ENCODE peak calls at places on chromosomes 7 and 10, in four cellular contexts. Q, E, C and V are unnamed samples.

GRCh38 chr10:1297566-1298301 is 241.5 kb downstream of the WDR37 start:
- DNase-seq in Q (peak), E (no peak), C (peak), V (no peak)

GRCh38 chr7:19353158-19353557 is 207.9 kb upstream of the FERD3L start:
- DNase-seq in Q (no peak), E (no peak), C (no peak), V (no peak)

GRCh38 chr10:129784891-129785290 is 179.2 kb downstream of the EBF3 start:
- DNase-seq in Q (no peak), E (no peak), C (no peak), V (no peak)

GRCh38 chr7:12839508-12840153 is 152.2 kb downstream of the ARL4A start:
- DNase-seq in Q (peak), E (no peak), C (no peak), V (no peak)

GRCh38 chr7:110718514-110719205 is 372.3 kb upstream of the LRRN3 start:
- DNase-seq in Q (peak), E (no peak), C (no peak), V (no peak)

GRCh38 chr10:129771576-129772471 is 192.2 kb downstream of the EBF3 start:
- DNase-seq in Q (no peak), E (no peak), C (no peak), V (no peak)

GRCh38 chr10:113103131-113103830 is 153.2 kb downstream of the TCF7L2 start:
- DNase-seq in Q (no peak), E (peak), C (no peak), V (peak)

GRCh38 chr7:32062150-32062549 is 8.1 kb downstream of the PDE1C start:
- DNase-seq in Q (peak), E (peak), C (peak), V (no peak)

GRCh38 chr7:17941171-17941490 is 837 bp upstream of the SNX13 start:
- DNase-seq in Q (peak), E (no peak), C (no peak), V (no peak)

GRCh38 chr7:55132890-55133551 is 114.2 kb downstream of the EGFR start:
- DNase-seq in Q (no peak), E (peak), C (no peak), V (peak)

GRCh38 chr7:1251796-1252542 is 19.3 kb downstream of the UNCX start:
- DNase-seq in Q (no peak), E (no peak), C (no peak), V (no peak)

GRCh38 chr10:33187427-33187999 is 147.0 kb downstream of the NRP1 start:
- DNase-seq in Q (peak), E (no peak), C (no peak), V (no peak)

GRCh38 chr10:87870154-87870553 is 6.7 kb downstream of the PTEN start:
- DNase-seq in Q (no peak), E (no peak), C (no peak), V (no peak)

GRCh38 chr10:72334196-72334831 is 20.4 kb downstream of the DNAJB12 start:
- DNase-seq in Q (peak), E (peak), C (peak), V (no peak)

GRCh38 chr7:53398566-53398965 is 363.1 kb downstream of the POM121L12 start:
- DNase-seq in Q (no peak), E (no peak), C (no peak), V (no peak)

GRCh38 chr7:95609277-95609971 is 13.1 kb upstream of the PDK4 start:
- DNase-seq in Q (no peak), E (peak), C (no peak), V (peak)

GRCh38 chr7:58087536-58088190 is 637.7 kb downstream of the ZNF716 start:
- DNase-seq in Q (no peak), E (no peak), C (peak), V (no peak)

GRCh38 chr10:12428447-12429135 is 79.2 kb downstream of the CAMK1D start:
- DNase-seq in Q (no peak), E (no peak), C (no peak), V (no peak)
- TF ChIP-seq CTCF in Q (peak), E (no peak), C (no peak), V (no peak)

GRCh38 chr10:60911216-60911615 is 32.8 kb downstream of the RHOBTB1 start:
- DNase-seq in Q (no peak), E (no peak), C (no peak), V (no peak)
- H3K4me3 ChIP-seq in Q (no peak), E (no peak), C (no peak), V (no peak)

GRCh38 chr10:98405422-98405821 is 9.6 kb downstream of the PYROXD2 start:
- DNase-seq in Q (no peak), E (no peak), C (no peak), V (no peak)
- TF ChIP-seq CTCF in Q (no peak), E (no peak), C (no peak), V (no peak)

DNA sequence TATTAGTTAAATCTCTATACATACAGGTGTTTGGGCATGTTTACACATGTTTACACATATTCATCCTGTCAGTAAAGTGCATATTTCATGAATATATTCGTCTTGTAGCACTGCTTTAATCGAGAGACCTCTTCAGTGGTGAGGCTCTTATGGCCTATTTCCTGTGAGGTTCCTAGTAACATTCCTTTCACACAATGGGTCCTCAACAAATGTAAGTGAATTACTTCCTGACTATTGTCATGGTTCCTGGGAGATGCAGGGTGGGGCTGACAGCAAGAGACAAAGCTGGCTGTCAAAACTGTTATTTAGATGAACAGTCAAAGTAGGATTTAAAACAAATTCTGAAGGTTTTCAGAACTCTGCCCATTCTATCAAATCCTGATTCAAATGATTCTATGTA is 12.4 kb upstream of the SEMA3A start:
- DNase-seq in Q (peak), E (no peak), C (no peak), V (no peak)
- H3K4me3 ChIP-seq in Q (peak), E (no peak), C (no peak), V (no peak)

DNA sequence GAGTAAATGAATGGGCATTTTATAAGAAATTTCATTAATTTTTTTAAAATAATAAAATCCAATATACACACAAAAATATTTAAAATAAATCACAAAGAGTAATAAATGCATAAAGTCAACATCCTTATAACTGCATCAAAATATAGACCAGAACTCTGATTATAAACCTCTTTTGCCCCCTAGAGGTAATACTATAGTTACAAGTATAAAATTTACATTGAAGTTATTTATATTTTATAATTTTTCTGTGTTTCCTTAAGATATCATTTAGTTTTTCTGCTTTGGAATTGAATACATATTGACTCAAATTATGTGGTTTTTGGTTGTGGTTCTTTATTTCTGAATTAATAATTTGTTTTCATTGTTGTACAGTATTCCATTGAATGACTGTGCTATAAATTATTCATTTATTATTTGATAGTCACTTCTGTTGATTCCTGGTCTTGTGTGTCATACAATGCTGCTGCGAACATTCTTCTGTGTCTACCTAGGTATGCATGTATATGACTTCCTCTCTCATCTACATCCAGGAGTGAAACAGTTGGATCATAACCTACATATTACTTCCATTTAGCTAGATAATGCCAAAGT is 673.6 kb downstream of the IPMK start:
- DNase-seq in Q (no peak), E (no peak), C (no peak), V (no peak)
- TF ChIP-seq CTCF in Q (no peak), E (no peak), C (no peak), V (no peak)